ENCODE peak calls at places on chromosomes 12 and 14, in six cellular contexts. J, S, I, V, B and X are unnamed samples.

GRCh38 chr12:119505001-119505400 is 88.6 kb upstream of the TMEM233 start:
- DNase-seq in J (no peak), S (no peak), I (no peak), V (no peak), B (no peak), X (peak)

GRCh38 chr12:132321321-132322118 is 7.9 kb downstream of the GALNT9 start:
- DNase-seq in J (no peak), S (no peak), I (no peak), V (no peak), B (no peak), X (no peak)

GRCh38 chr12:31204995-31205582 is 120.9 kb downstream of the SINHCAF start:
- DNase-seq in J (no peak), S (peak), I (no peak), V (peak), B (no peak), X (peak)

GRCh38 chr12:116528067-116528466 is 31.1 kb upstream of the MAP1LC3B2 start:
- DNase-seq in J (no peak), S (peak), I (no peak), V (peak), B (no peak), X (peak)

GRCh38 chr12:109461846-109462766 is 15.0 kb downstream of the KCTD10 start:
- DNase-seq in J (peak), S (peak), I (peak), V (peak), B (no peak), X (peak)

GRCh38 chr14:87955501-87955900 is 37.5 kb downstream of the GALC start:
- DNase-seq in J (no peak), S (peak), I (no peak), V (no peak), B (no peak), X (no peak)

GRCh38 chr12:14828896-14829295 is 14.4 kb downstream of the ART4 start:
- DNase-seq in J (no peak), S (no peak), I (peak), V (peak), B (no peak), X (peak)

GRCh38 chr12:57182918-57183575 is 33.5 kb upstream of the NXPH4 start:
- DNase-seq in J (peak), S (peak), I (peak), V (peak), B (peak), X (peak)

GRCh38 chr12:25959069-25959961 is 833 bp downstream of the RASSF8 start:
- DNase-seq in J (peak), S (peak), I (peak), V (peak), B (peak), X (peak)

GRCh38 chr12:123973552-123974341 is 732 bp downstream of the ZNF664 start:
- DNase-seq in J (peak), S (peak), I (peak), V (peak), B (peak), X (no peak)

GRCh38 chr12:92224685-92225331 is 79.2 kb upstream of the BTG1 start:
- DNase-seq in J (no peak), S (peak), I (no peak), V (peak), B (no peak), X (peak)

GRCh38 chr12:122527478-122527944 is 462 bp downstream of the KNTC1 start:
- DNase-seq in J (peak), S (peak), I (peak), V (peak), B (peak), X (no peak)

GRCh38 chr14:89911018-89911919 is 43.3 kb downstream of the EFCAB11 start:
- DNase-seq in J (no peak), S (peak), I (no peak), V (peak), B (no peak), X (peak)

GRCh38 chr12:93954160-93955112 is 193.9 kb upstream of the PLXNC1 start:
- DNase-seq in J (no peak), S (peak), I (peak), V (peak), B (no peak), X (no peak)

GRCh38 chr12:131275824-131276223 is 322.1 kb downstream of the ADGRD1 start:
- DNase-seq in J (no peak), S (no peak), I (no peak), V (no peak), B (no peak), X (no peak)

GRCh38 chr14:49659526-49660455 is 24.7 kb upstream of the DNAAF2 start:
- DNase-seq in J (no peak), S (no peak), I (no peak), V (no peak), B (no peak), X (no peak)

GRCh38 chr14:104680806-104681688 is 8.4 kb upstream of the INF2 start:
- DNase-seq in J (no peak), S (peak), I (peak), V (peak), B (no peak), X (peak)

GRCh38 chr12:100268835-100269564 is 2.0 kb downstream of the SCYL2 start:
- DNase-seq in J (no peak), S (peak), I (no peak), V (peak), B (no peak), X (peak)

GRCh38 chr14:105023791-105024480 is 3.1 kb upstream of the CDCA4 start:
- DNase-seq in J (no peak), S (peak), I (no peak), V (peak), B (no peak), X (peak)

GRCh38 chr12:104207416-104207941 is 8.1 kb upstream of the TXNRD1 start:
- DNase-seq in J (no peak), S (no peak), I (no peak), V (no peak), B (no peak), X (peak)